ENCODE peak calls at places on chromosomes 5 and 9, in nine cellular contexts. J is A172; U is ELR; Y is activated CD4-positive, alpha-beta T cell treated with anti-CD3 and anti-CD28 coated beads, Interleukin-2, amount 50 U/mL, for 1 hour; T is H54; R is GM23248; Z is AG10803; B is left colon; I is AG08396. V is an unnamed sample.

GRCh38 chr5:67395790-67396418 is 199.3 kb upstream of the CD180 start:
- DNase-seq in R (no peak), Z (no peak), J (no peak), T (no peak), U (no peak), B (no peak), I (no peak), Y (no peak), V (no peak)

GRCh38 chr9:86983260-86984255 is 36.3 kb upstream of the GAS1 start:
- DNase-seq in J (no peak), U (no peak), Y (no peak), T (no peak), I (peak; percentile 21), Z (peak; percentile 69), B (no peak), R (peak; percentile 87), V (no peak)

GRCh38 chr5:172322028-172322965 is 38.7 kb upstream of the UBTD2 start:
- DNase-seq in Z (no peak), B (no peak), U (no peak), Y (no peak), J (peak; percentile 22), I (no peak), T (no peak), R (no peak), V (no peak)

GRCh38 chr9:108053555-108054061 is 564.0 kb upstream of the KLF4 start:
- DNase-seq in U (peak; percentile 51), B (peak; percentile 64), Y (no peak), J (peak; percentile 47), T (no peak), I (no peak), R (peak; percentile 89), Z (peak; percentile 76), V (no peak)

GRCh38 chr5:87300744-87301143 is 33.1 kb downstream of the RASA1 start:
- DNase-seq in I (peak; percentile 70), Z (peak; percentile 89), B (no peak), J (peak; percentile 93), R (peak; percentile 98), Y (no peak), U (peak; percentile 97), T (peak; percentile 38), V (no peak)

GRCh38 chr5:76331139-76331538 is 71.9 kb upstream of the IQGAP2 start:
- DNase-seq in T (no peak), B (no peak), J (no peak), Z (no peak), R (no peak), U (no peak), Y (peak; percentile 15), I (no peak), V (no peak)

GRCh38 chr5:180251141-180251540 is 40.7 kb downstream of the MAPK9 start:
- DNase-seq in Y (no peak), B (no peak), I (no peak), U (no peak), T (no peak), J (no peak), R (no peak), Z (no peak), V (no peak)

GRCh38 chr9:88833946-88834345 is 157.3 kb upstream of the S1PR3 start:
- DNase-seq in Y (no peak), B (no peak), I (no peak), U (peak; percentile 36), Z (no peak), T (no peak), R (no peak), J (no peak), V (no peak)

GRCh38 chr9:79781263-79781662 is 209.5 kb downstream of the TLE4 start:
- DNase-seq in Z (no peak), U (no peak), J (no peak), I (no peak), T (no peak), B (no peak), R (no peak), Y (no peak), V (no peak)

GRCh38 chr5:54656261-54656728 is 138.7 kb downstream of the SNX18 start:
- DNase-seq in I (no peak), B (no peak), R (no peak), U (no peak), J (no peak), Z (peak; percentile 56), Y (no peak), T (no peak), V (no peak)

GRCh38 chr5:96338624-96339023 is 94.4 kb downstream of the PCSK1 start:
- DNase-seq in U (no peak), J (no peak), B (peak; percentile 20), I (no peak), T (no peak), Z (peak; percentile 52), Y (no peak), R (peak; percentile 66), V (no peak)

GRCh38 chr5:133225671-133226152 is 173.9 kb downstream of the HSPA4 start:
- DNase-seq in T (no peak), Z (no peak), I (no peak), Y (no peak), R (peak; percentile 28), B (peak; percentile 29), J (peak; percentile 41), U (peak; percentile 28), V (peak; percentile 34)

GRCh38 chr9:90881648-90882047 is 80.0 kb downstream of the SYK start:
- DNase-seq in T (no peak), R (peak; percentile 15), U (no peak), B (no peak), Z (no peak), Y (no peak), I (no peak), J (no peak), V (no peak)

GRCh38 chr5:143554918-143555477 is 151.5 kb upstream of the NR3C1 start:
- DNase-seq in Y (no peak), Z (no peak), T (no peak), J (no peak), I (no peak), U (peak; percentile 38), R (peak; percentile 60), B (no peak), V (peak; percentile 53)

GRCh38 chr5:10533218-10533617 is 30.7 kb upstream of the ANKRD33B start:
- DNase-seq in U (no peak), J (no peak), B (no peak), I (no peak), T (no peak), Y (no peak), R (no peak), Z (no peak), V (no peak)

GRCh38 chr9:72524820-72525539 is 3.6 kb downstream of the TMC1 start:
- DNase-seq in U (peak; percentile 99), R (peak; percentile 98), Z (peak; percentile 95), T (peak; percentile 80), Y (no peak), I (peak; percentile 68), B (peak; percentile 18), J (peak; percentile 99), V (peak; percentile 57)

GRCh38 chr5:176995896-176996767 is 10.4 kb downstream of the UIMC1 start:
- DNase-seq in U (peak; percentile 60), R (peak; percentile 84), J (peak; percentile 47), I (peak; percentile 30), Y (no peak), Z (peak; percentile 88), B (no peak), T (no peak), V (no peak)

GRCh38 chr5:133219296-133219695 is 167.5 kb downstream of the HSPA4 start:
- DNase-seq in I (no peak), Z (no peak), T (no peak), Y (no peak), U (no peak), B (no peak), J (no peak), R (no peak), V (no peak)

GRCh38 chr5:133794771-133795391 is 173.5 kb downstream of the C5orf15 start:
- DNase-seq in U (no peak), Y (no peak), Z (no peak), I (no peak), T (no peak), J (no peak), R (no peak), B (no peak), V (no peak)

GRCh38 chr9:136239135-136239962 is 6.3 kb downstream of the QSOX2 start:
- DNase-seq in B (no peak), J (no peak), I (no peak), Z (no peak), Y (no peak), U (no peak), R (no peak), T (no peak), V (no peak)

GRCh38 chr5:128154943-128155342 is 71.4 kb downstream of the SLC12A2 start:
- DNase-seq in B (no peak), I (no peak), R (peak; percentile 41), U (peak; percentile 34), Y (no peak), T (no peak), J (no peak), Z (peak; percentile 67), V (no peak)

GRCh38 chr5:173412566-173412965 is 84.4 kb upstream of the STC2 start:
- DNase-seq in Z (no peak), U (peak; percentile 11), I (peak; percentile 80), J (no peak), Y (no peak), R (no peak), B (no peak), T (no peak), V (no peak)

GRCh38 chr5:102617857-102618187 is 119.0 kb upstream of the SLCO6A1 start:
- DNase-seq in I (no peak), T (no peak), Y (no peak), Z (peak; percentile 90), U (no peak), R (no peak), B (peak; percentile 14), J (no peak), V (no peak)

GRCh38 chr5:10604975-10605374 is 41.1 kb downstream of the ANKRD33B start:
- DNase-seq in T (no peak), J (no peak), I (no peak), Y (no peak), B (no peak), R (no peak), U (no peak), Z (no peak), V (no peak)

GRCh38 chr5:107067391-107067790 is 603.3 kb downstream of the EFNA5 start:
- DNase-seq in Y (no peak), R (no peak), T (no peak), J (no peak), B (no peak), Z (no peak), I (no peak), U (peak; percentile 12), V (no peak)

GRCh38 chr5:122863721-122864120 is 18.3 kb downstream of the SNX24 start:
- DNase-seq in Z (no peak), T (no peak), I (no peak), B (no peak), J (no peak), R (no peak), U (no peak), Y (no peak), V (no peak)